ENCODE peak calls at places on chromosome 12, in five cellular contexts. One of them, this sample, is unnamed.

GRCh38 chr12:32603858-32604257 is 75.2 kb upstream of the DNM1L start:
- DNase-seq in A549: no peak
- DNase-seq in esophagus squamous epithelium: no peak
- DNase-seq in K562: no peak
- DNase-seq in IMR-90: peak; percentile 51
- DNase-seq in this sample: no peak

GRCh38 chr12:5022465-5023061 is 21.1 kb upstream of the KCNA5 start:
- DNase-seq in esophagus squamous epithelium: no peak
- DNase-seq in IMR-90: peak; percentile 36
- DNase-seq in K562: peak; percentile 67
- DNase-seq in A549: peak; percentile 57
- DNase-seq in this sample: peak; percentile 45

GRCh38 chr12:52347016-52347415 is 20.3 kb downstream of the KRT85 start:
- DNase-seq in A549: no peak
- DNase-seq in esophagus squamous epithelium: no peak
- DNase-seq in K562: no peak
- DNase-seq in IMR-90: no peak
- DNase-seq in this sample: no peak

GRCh38 chr12:27615331-27615891 is 80.8 kb upstream of the REP15 start:
- DNase-seq in IMR-90: peak; percentile 56
- DNase-seq in esophagus squamous epithelium: no peak
- DNase-seq in K562: no peak
- DNase-seq in A549: peak; percentile 44
- DNase-seq in this sample: no peak

GRCh38 chr12:129385637-129385990 is 518.2 kb downstream of the TMEM132D start:
- DNase-seq in esophagus squamous epithelium: no peak
- DNase-seq in A549: no peak
- DNase-seq in K562: no peak
- DNase-seq in IMR-90: no peak
- DNase-seq in this sample: no peak

GRCh38 chr12:100127766-100128508 is 14.7 kb downstream of the BLTP3B start:
- DNase-seq in esophagus squamous epithelium: no peak
- DNase-seq in K562: no peak
- DNase-seq in IMR-90: peak; percentile 82
- DNase-seq in A549: no peak
- DNase-seq in this sample: no peak

GRCh38 chr12:4824415-4824814 is 85.3 kb upstream of the KCNA1 start:
- DNase-seq in esophagus squamous epithelium: no peak
- DNase-seq in IMR-90: peak; percentile 74
- DNase-seq in K562: no peak
- DNase-seq in A549: peak; percentile 15
- DNase-seq in this sample: no peak

GRCh38 chr12:31037921-31038320 is 35.7 kb upstream of the DDX11 start:
- DNase-seq in IMR-90: no peak
- DNase-seq in K562: no peak
- DNase-seq in A549: no peak
- DNase-seq in esophagus squamous epithelium: no peak
- DNase-seq in this sample: no peak

GRCh38 chr12:125403145-125403789 is 338.0 kb downstream of the AACS start:
- DNase-seq in IMR-90: peak; percentile 6
- DNase-seq in A549: peak; percentile 55
- DNase-seq in K562: peak; percentile 45
- DNase-seq in esophagus squamous epithelium: no peak
- DNase-seq in this sample: no peak

GRCh38 chr12:106903241-106903950 is 52.3 kb upstream of the TMEM263 start:
- DNase-seq in K562: peak; percentile 93
- DNase-seq in esophagus squamous epithelium: no peak
- DNase-seq in A549: peak; percentile 47
- DNase-seq in IMR-90: peak; percentile 33
- DNase-seq in this sample: peak; percentile 79

GRCh38 chr12:63790608-63790945 is 10.9 kb downstream of the RXYLT1 start:
- DNase-seq in A549: no peak
- DNase-seq in IMR-90: no peak
- DNase-seq in esophagus squamous epithelium: no peak
- DNase-seq in K562: no peak
- DNase-seq in this sample: no peak

GRCh38 chr12:82383930-82384513 is 25.7 kb downstream of the METTL25 start:
- DNase-seq in A549: peak; percentile 54
- DNase-seq in IMR-90: peak; percentile 54
- DNase-seq in K562: no peak
- DNase-seq in esophagus squamous epithelium: no peak
- DNase-seq in this sample: no peak

GRCh38 chr12:122793685-122794106 is 19.3 kb downstream of the CCDC62 start:
- DNase-seq in IMR-90: peak; percentile 69
- DNase-seq in A549: peak; percentile 73
- DNase-seq in K562: peak; percentile 70
- DNase-seq in esophagus squamous epithelium: no peak
- DNase-seq in this sample: no peak

GRCh38 chr12:70645494-70646317 is 8.5 kb upstream of the PTPRB start:
- DNase-seq in IMR-90: peak; percentile 85
- DNase-seq in A549: peak; percentile 84
- DNase-seq in esophagus squamous epithelium: no peak
- DNase-seq in K562: peak; percentile 62
- DNase-seq in this sample: peak; percentile 69

GRCh38 chr12:103369929-103370328 is 125.8 kb downstream of the C12orf42 start:
- DNase-seq in K562: no peak
- DNase-seq in esophagus squamous epithelium: no peak
- DNase-seq in IMR-90: no peak
- DNase-seq in A549: no peak
- DNase-seq in this sample: no peak

GRCh38 chr12:57458665-57459054 is 925 bp upstream of the GLI1 start:
- DNase-seq in IMR-90: no peak
- DNase-seq in esophagus squamous epithelium: no peak
- DNase-seq in K562: no peak
- DNase-seq in A549: no peak
- DNase-seq in this sample: no peak

GRCh38 chr12:57460457-57461325 is 1.1 kb downstream of the GLI1 start:
- DNase-seq in A549: peak; percentile 85
- DNase-seq in esophagus squamous epithelium: no peak
- DNase-seq in K562: no peak
- DNase-seq in IMR-90: no peak
- DNase-seq in this sample: peak; percentile 51

GRCh38 chr12:57459750-57460400 is at the start of gene GLI1:
- DNase-seq in A549: peak; percentile 59
- DNase-seq in K562: peak; percentile 68
- DNase-seq in esophagus squamous epithelium: no peak
- DNase-seq in IMR-90: peak; percentile 28
- DNase-seq in this sample: no peak

GRCh38 chr12:57461326-57461903 is 1.8 kb downstream of the GLI1 start:
- DNase-seq in K562: peak; percentile 88
- DNase-seq in IMR-90: peak; percentile 57
- DNase-seq in A549: peak; percentile 92
- DNase-seq in esophagus squamous epithelium: no peak
- DNase-seq in this sample: peak; percentile 71

DNA sequence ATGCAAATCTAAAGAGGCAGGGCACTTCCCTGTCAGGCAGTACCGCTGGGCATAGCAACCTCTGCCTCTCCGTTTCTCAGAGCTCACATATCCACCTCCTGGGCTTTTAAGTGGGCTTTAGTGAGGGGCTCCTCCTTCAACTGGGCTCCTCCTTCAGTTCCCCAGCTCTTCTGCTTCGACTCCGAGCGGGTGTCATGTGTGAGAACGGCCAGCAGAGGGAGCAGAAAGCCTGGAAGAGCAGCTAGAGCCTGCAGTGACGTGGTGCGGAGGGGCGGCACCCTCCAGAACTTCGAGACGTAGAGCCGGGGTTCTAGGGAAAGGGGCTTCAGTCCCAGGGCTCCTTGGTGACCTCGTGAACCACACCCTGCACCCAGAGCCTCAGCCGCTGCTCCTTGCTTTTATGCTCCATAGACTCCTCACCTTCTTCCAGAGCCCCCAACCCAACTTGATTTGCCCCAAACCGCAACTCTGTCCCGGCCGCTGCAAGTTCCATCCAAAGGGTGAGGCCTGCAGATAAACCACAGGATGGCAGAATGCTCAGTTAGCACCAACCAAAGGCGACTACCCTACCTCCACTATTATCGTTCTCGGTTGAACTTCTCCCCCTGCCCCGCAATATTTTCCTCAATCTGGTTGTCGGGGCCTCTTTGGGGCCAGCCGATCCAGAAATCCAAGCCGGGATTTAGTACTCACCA is 383 bp upstream of the GLI1 start:
- DNase-seq in esophagus squamous epithelium: peak; percentile 73
- DNase-seq in K562: peak; percentile 79
- DNase-seq in IMR-90: peak; percentile 96
- DNase-seq in A549: peak; percentile 98
- DNase-seq in this sample: peak; percentile 95
- TF ChIP-seq POLR2A in esophagus squamous epithelium: peak; percentile 49
- TF ChIP-seq POLR2A in K562: peak; percentile 59
- TF ChIP-seq POLR2A in IMR-90: peak; percentile 62
- TF ChIP-seq POLR2A in A549: peak; percentile 53
- TF ChIP-seq POLR2A in this sample: peak; percentile 38

DNA sequence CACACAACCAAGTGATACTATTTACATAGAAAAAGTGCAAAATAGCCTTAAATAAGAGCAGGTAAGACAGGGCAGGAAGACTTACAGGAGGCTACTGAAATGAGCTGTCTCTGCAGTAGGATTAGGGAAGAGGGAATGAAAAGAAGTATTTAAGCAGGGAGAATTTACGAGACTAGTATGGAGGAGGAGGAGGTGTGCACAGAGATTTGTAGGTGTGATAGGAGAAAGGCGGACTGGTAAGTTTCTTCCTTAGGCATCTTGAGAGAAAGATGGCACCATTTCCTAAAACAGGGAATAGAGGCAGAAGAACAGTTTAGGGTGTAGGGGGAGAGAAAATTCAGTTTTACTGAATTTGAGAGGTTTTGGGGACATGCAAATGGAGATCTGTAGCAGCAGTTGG is 25.7 kb downstream of the DIP2B start:
- DNase-seq in esophagus squamous epithelium: no peak
- DNase-seq in IMR-90: no peak
- DNase-seq in K562: no peak
- DNase-seq in A549: no peak
- DNase-seq in this sample: no peak
- H3K4me1 ChIP-seq in esophagus squamous epithelium: peaks cover 24% of the 10 kb centered on the region
- H3K4me1 ChIP-seq in IMR-90: peaks cover 11% of the 10 kb centered on the region
- H3K4me1 ChIP-seq in K562: peaks cover 25% of the 10 kb centered on the region
- H3K4me1 ChIP-seq in A549: peaks cover 64% of the 10 kb centered on the region
- H3K4me1 ChIP-seq in this sample: no peaks in the 10 kb centered on the region

DNA sequence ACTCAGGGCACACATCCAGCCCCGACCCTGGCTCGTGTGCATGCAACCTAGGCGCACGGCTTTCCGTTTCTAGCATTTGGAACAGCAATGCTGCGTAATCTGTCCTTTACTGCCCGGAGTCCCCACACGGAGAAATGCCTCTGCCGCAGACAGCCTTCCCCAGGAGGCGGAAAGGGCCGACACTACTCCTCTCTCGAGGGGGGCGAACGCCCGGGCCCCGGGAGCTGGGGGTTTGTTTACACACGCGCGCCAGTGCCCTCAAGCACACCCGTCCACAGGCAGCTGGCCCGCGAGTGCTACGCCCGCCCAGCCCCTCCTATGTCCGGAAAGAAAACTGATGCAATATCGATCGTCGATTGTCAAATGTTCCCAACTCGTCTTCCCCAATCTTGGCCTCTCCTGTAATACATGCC is 849 bp downstream of the SLC38A2 start:
- DNase-seq in A549: peak; percentile 82
- DNase-seq in IMR-90: peak; percentile 44
- DNase-seq in esophagus squamous epithelium: peak; percentile 50
- DNase-seq in K562: peak; percentile 69
- DNase-seq in this sample: peak; percentile 71
- TF ChIP-seq POLR2A in A549: peak; percentile 13
- TF ChIP-seq POLR2A in IMR-90: peak; percentile 69
- TF ChIP-seq POLR2A in esophagus squamous epithelium: no peak
- TF ChIP-seq POLR2A in K562: no peak
- TF ChIP-seq POLR2A in this sample: no peak

GRCh38 chr12:12716845-12717585 is at the start of gene CDKN1B:
- DNase-seq in K562: peak; percentile 77
- DNase-seq in IMR-90: peak; percentile 94
- DNase-seq in A549: peak; percentile 92
- DNase-seq in esophagus squamous epithelium: peak; percentile 59
- DNase-seq in this sample: peak; percentile 94

GRCh38 chr12:12718853-12719252 is 1.7 kb downstream of the CDKN1B start:
- DNase-seq in A549: peak; percentile 39
- DNase-seq in esophagus squamous epithelium: no peak
- DNase-seq in K562: no peak
- DNase-seq in IMR-90: peak; percentile 76
- DNase-seq in this sample: no peak

GRCh38 chr12:12719496-12719895 is 2.3 kb downstream of the CDKN1B start:
- DNase-seq in A549: peak; percentile 29
- DNase-seq in K562: no peak
- DNase-seq in esophagus squamous epithelium: no peak
- DNase-seq in IMR-90: no peak
- DNase-seq in this sample: no peak

GRCh38 chr12:12717586-12718381 is 616 bp downstream of the CDKN1B start:
- DNase-seq in K562: no peak
- DNase-seq in A549: peak; percentile 46
- DNase-seq in esophagus squamous epithelium: no peak
- DNase-seq in IMR-90: no peak
- DNase-seq in this sample: peak; percentile 39

GRCh38 chr12:12718382-12718761 is 1.2 kb downstream of the CDKN1B start:
- DNase-seq in K562: no peak
- DNase-seq in IMR-90: no peak
- DNase-seq in esophagus squamous epithelium: no peak
- DNase-seq in A549: peak; percentile 24
- DNase-seq in this sample: no peak
- H3K4me1 ChIP-seq in K562: peaks cover 25% of the 10 kb centered on the region
- H3K4me1 ChIP-seq in IMR-90: peaks cover 17% of the 10 kb centered on the region
- H3K4me1 ChIP-seq in esophagus squamous epithelium: peaks cover 47% of the 10 kb centered on the region
- H3K4me1 ChIP-seq in A549: peaks cover 55% of the 10 kb centered on the region
- H3K4me1 ChIP-seq in this sample: peaks cover 71% of the 10 kb centered on the region

GRCh38 chr12:6928703-6929407 is 1.1 kb downstream of the ATN1 start:
- DNase-seq in K562: no peak
- DNase-seq in IMR-90: no peak
- DNase-seq in esophagus squamous epithelium: no peak
- DNase-seq in A549: no peak
- DNase-seq in this sample: no peak
- TF ChIP-seq POLR2A in K562: no peak
- TF ChIP-seq POLR2A in IMR-90: no peak
- TF ChIP-seq POLR2A in esophagus squamous epithelium: peak; percentile 2
- TF ChIP-seq POLR2A in A549: no peak
- TF ChIP-seq POLR2A in this sample: no peak

DNA sequence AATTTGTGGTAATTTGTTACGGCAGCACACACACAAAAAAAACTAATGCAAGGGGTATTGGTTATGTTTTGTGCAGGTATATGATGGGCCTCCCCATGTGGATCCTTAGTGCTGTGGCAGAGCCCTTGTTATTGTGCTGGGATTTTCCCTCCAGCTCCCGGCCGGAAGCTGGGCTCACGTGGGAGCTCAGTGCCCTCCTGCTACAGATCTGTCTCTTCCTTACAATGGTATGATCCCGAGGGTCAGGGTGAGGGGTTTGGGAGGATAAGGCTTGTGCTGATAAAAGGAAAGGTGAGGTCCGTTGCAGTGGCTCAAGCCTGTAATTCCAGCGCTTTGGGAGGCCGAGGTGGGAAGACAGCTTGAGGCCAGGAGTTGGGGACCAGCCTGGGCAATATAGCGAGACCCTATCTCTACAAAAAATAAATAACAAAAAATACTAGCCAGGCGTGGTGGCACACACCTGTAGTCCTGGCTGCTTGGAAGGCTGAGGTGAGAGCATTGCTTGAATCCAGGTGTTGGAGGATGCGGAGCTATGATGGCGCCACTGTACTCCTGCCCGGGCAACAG is 861 bp upstream of the SLC48A1 start:
- DNase-seq in K562: no peak
- DNase-seq in IMR-90: no peak
- DNase-seq in A549: no peak
- DNase-seq in esophagus squamous epithelium: no peak
- DNase-seq in this sample: no peak
- H3K4me1 ChIP-seq in K562: peaks cover 63% of the 10 kb centered on the region
- H3K4me1 ChIP-seq in IMR-90: peaks cover 28% of the 10 kb centered on the region
- H3K4me1 ChIP-seq in A549: peaks cover 71% of the 10 kb centered on the region
- H3K4me1 ChIP-seq in esophagus squamous epithelium: peaks cover 49% of the 10 kb centered on the region
- H3K4me1 ChIP-seq in this sample: peaks cover 50% of the 10 kb centered on the region

This sample was measured in heart left ventricle.